ENCODE peak calls at places on chromosomes 13 and 19, in ten cellular contexts. C, P, Q, U, G, Y, K, R, S and T are unnamed samples. For H3K9me3, the result is how much of the 10 kb centered on the place peaks cover.

GRCh38 chr19:4988770-4989251 is 19.9 kb downstream of the KDM4B start:
- DNase-seq in U (no peak), Q (no peak), S (no peak), R (no peak), G (peak), P (no peak), Y (peak), K (no peak), C (no peak), T (no peak)

GRCh38 chr13:43880930-43881329 is 1.2 kb downstream of the LACC1 start:
- DNase-seq in G (no peak), Y (no peak), P (no peak), Q (no peak), C (no peak), U (no peak), R (no peak), K (no peak), S (no peak), T (no peak)

GRCh38 chr13:74290324-74290773 is 156.1 kb upstream of the KLF12 start:
- DNase-seq in P (peak), C (no peak), Y (no peak), K (peak), S (no peak), U (no peak), R (no peak), Q (peak), G (peak), T (no peak)

GRCh38 chr19:48989701-48990291 is 3.3 kb downstream of the GYS1 start:
- DNase-seq in Q (no peak), K (no peak), C (no peak), S (no peak), Y (no peak), G (no peak), R (no peak), P (no peak), U (no peak), T (no peak)

GRCh38 chr13:44312898-44313551 is 60.6 kb upstream of the SERP2 start:
- DNase-seq in G (no peak), K (peak), Y (no peak), P (no peak), R (no peak), U (no peak), S (no peak), C (no peak), Q (peak), T (no peak)

GRCh38 chr13:102039264-102039663 is 362.6 kb downstream of the FGF14 start:
- DNase-seq in G (no peak), R (no peak), P (no peak), Y (no peak), Q (no peak), C (no peak), K (no peak), S (no peak), U (no peak), T (no peak)

GRCh38 chr19:47107953-47108746 is 5.4 kb downstream of the ZC3H4 start:
- DNase-seq in S (peak), Y (no peak), R (no peak), C (no peak), U (no peak), Q (no peak), G (no peak), P (no peak), K (peak), T (no peak)

GRCh38 chr19:43555185-43555770 is 20.0 kb downstream of the XRCC1 start:
- DNase-seq in Q (no peak), P (peak), K (peak), G (peak), S (peak), Y (peak), U (peak), C (peak), R (peak), T (no peak)

GRCh38 chr13:85367887-85368286 is 431.3 kb downstream of the SLITRK6 start:
- DNase-seq in R (no peak), C (no peak), Q (no peak), G (no peak), U (no peak), S (no peak), P (no peak), K (no peak), Y (no peak), T (peak)

GRCh38 chr13:98632971-98633370 is 56.1 kb upstream of the STK24 start:
- DNase-seq in G (no peak), P (no peak), C (no peak), U (no peak), S (no peak), R (no peak), Y (no peak), K (no peak), Q (no peak), T (no peak)

GRCh38 chr19:11031421-11032070 is 57.7 kb upstream of the LDLR start:
- DNase-seq in G (no peak), K (no peak), C (no peak), S (no peak), Y (no peak), Q (no peak), P (no peak), R (no peak), U (no peak), T (no peak)

GRCh38 chr13:101785858-101786257 is 333.4 kb downstream of the ITGBL1 start:
- DNase-seq in P (no peak), C (peak), U (no peak), Q (peak), Y (no peak), S (no peak), G (no peak), R (no peak), K (no peak), T (no peak)

GRCh38 chr13:48400090-48400694 is 12.7 kb downstream of the LPAR6 start:
- DNase-seq in G (no peak), K (no peak), Y (no peak), C (no peak), U (no peak), P (no peak), Q (no peak), R (no peak), S (no peak), T (no peak)

GRCh38 chr19:43562698-43563241 is 12.6 kb downstream of the XRCC1 start:
- DNase-seq in P (peak), G (peak), Q (no peak), U (peak), R (no peak), S (peak), K (peak), C (no peak), Y (peak), T (peak)

GRCh38 chr19:12841094-12841493 is 2.8 kb downstream of the MAST1 start:
- DNase-seq in G (no peak), Q (no peak), S (no peak), C (peak), U (no peak), K (no peak), Y (no peak), P (peak), R (peak), T (no peak)

GRCh38 chr19:54473983-54474382 is 887 bp upstream of the CDC42EP5 start:
- DNase-seq in G (no peak), K (no peak), C (no peak), S (peak), R (no peak), U (no peak), Q (no peak), Y (no peak), P (no peak), T (no peak)

GRCh38 chr19:16506961-16507360 is 10.8 kb downstream of the C19orf44 start:
- DNase-seq in S (no peak), Y (no peak), U (no peak), Q (no peak), R (no peak), G (no peak), K (no peak), P (no peak), C (no peak), T (no peak)

GRCh38 chr19:29694669-29695627 is 20.1 kb downstream of the C19orf12 start:
- DNase-seq in R (peak), C (peak), G (peak), Y (peak), K (peak), P (peak), U (peak), Q (no peak), S (peak), T (no peak)

GRCh38 chr13:113758651-113759524 is at the start of gene TMEM255B:
- DNase-seq in S (peak), C (no peak), R (peak), Q (peak), G (peak), U (peak), P (peak), Y (peak), K (peak), T (no peak)

GRCh38 chr13:35143123-35143522 is 201.1 kb downstream of the NBEA start:
- DNase-seq in Q (no peak), S (no peak), Y (no peak), U (no peak), R (no peak), G (no peak), K (no peak), C (no peak), P (peak), T (no peak)

GRCh38 chr19:13121551-13122274 is 3.6 kb downstream of the NACC1 start:
- DNase-seq in S (no peak), R (no peak), U (no peak), C (no peak), G (no peak), P (no peak), Y (no peak), Q (no peak), K (no peak), T (no peak)

GRCh38 chr19:3700242-3701032 is at the start of gene PIP5K1C:
- DNase-seq in K (peak), Y (peak), P (peak), R (peak), S (peak), G (peak), C (no peak), U (peak), Q (peak), T (peak)

GRCh38 chr19:41352609-41353465 is 885 bp downstream of the TGFB1 start:
- DNase-seq in K (peak), Y (peak), S (peak), U (peak), C (no peak), G (peak), R (peak), Q (no peak), P (peak), T (no peak)

GRCh38 chr13:70237131-70237530 is 128.9 kb upstream of the KLHL1 start:
- DNase-seq in S (no peak), P (no peak), K (no peak), Y (no peak), G (no peak), U (no peak), R (no peak), Q (no peak), C (no peak), T (no peak)

GRCh38 chr13:43293008-43293407 is 269.6 kb downstream of the DNAJC15 start:
- DNase-seq in P (no peak), U (no peak), K (no peak), C (no peak), G (no peak), R (no peak), Q (no peak), Y (no peak), S (no peak), T (no peak)

GRCh38 chr13:112769615-112770014 is 79.8 kb downstream of the ATP11A start:
- DNase-seq in U (no peak), Q (no peak), C (no peak), G (no peak), K (no peak), S (no peak), P (peak), Y (no peak), R (no peak), T (no peak)

GRCh38 chr19:290539-291521 is at the start of gene PLPP2:
- DNase-seq in K (no peak), G (peak), Q (no peak), P (peak), R (no peak), U (peak), C (peak), S (no peak), Y (no peak), T (no peak)

GRCh38 chr13:107834717-107835116 is 380.6 kb downstream of the LIG4 start:
- DNase-seq in Y (no peak), R (no peak), C (no peak), U (no peak), G (no peak), P (no peak), Q (no peak), S (no peak), K (no peak), T (no peak)

GRCh38 chr19:7921302-7921954 is 1.3 kb downstream of the SNAPC2 start:
- DNase-seq in Q (no peak), G (no peak), U (no peak), P (no peak), C (no peak), R (peak), K (no peak), S (no peak), Y (no peak), T (no peak)

GRCh38 chr19:16326401-16327130 is 1.9 kb downstream of the KLF2 start:
- DNase-seq in R (no peak), C (no peak), Q (no peak), U (no peak), Y (no peak), S (peak), K (peak), G (peak), P (peak), T (no peak)

GRCh38 chr13:20125129-20125782 is 35.6 kb downstream of the GJA3 start:
- DNase-seq in G (no peak), C (no peak), K (peak), Q (no peak), U (no peak), P (no peak), S (no peak), Y (peak), R (no peak), T (no peak)

GRCh38 chr19:6769006-6769637 is 1.9 kb upstream of the SH2D3A start:
- DNase-seq in P (no peak), Y (no peak), Q (no peak), G (no peak), S (no peak), K (no peak), U (no peak), R (peak), C (no peak), T (no peak)

GRCh38 chr13:94009696-94010095 is 469.8 kb downstream of the DCT start:
- DNase-seq in S (no peak), K (no peak), Q (no peak), G (no peak), R (no peak), P (no peak), U (no peak), C (no peak), Y (no peak), T (no peak)

GRCh38 chr13:77810430-77810829 is 108.2 kb downstream of the EDNRB start:
- DNase-seq in C (no peak), U (no peak), Y (no peak), S (no peak), Q (peak), G (no peak), P (no peak), R (no peak), K (peak), T (no peak)

GRCh38 chr19:3345850-3346460 is 20.4 kb upstream of the NFIC start:
- DNase-seq in Y (no peak), K (no peak), R (no peak), U (no peak), P (no peak), G (no peak), Q (no peak), C (no peak), S (no peak), T (no peak)

GRCh38 chr19:6126335-6126974 is 9.0 kb upstream of the ACSBG2 start:
- DNase-seq in U (no peak), S (no peak), Y (no peak), C (no peak), R (peak), G (no peak), K (peak), Q (peak), P (no peak), T (peak)

GRCh38 chr19:12695997-12696365 is 450 bp downstream of the FBXW9 start:
- DNase-seq in U (no peak), P (no peak), Y (no peak), K (no peak), R (peak), S (no peak), G (no peak), C (no peak), Q (no peak), T (no peak)

GRCh38 chr19:14156971-14157717 is 20.8 kb upstream of the ASF1B start:
- DNase-seq in R (no peak), U (no peak), Y (no peak), C (no peak), S (no peak), G (no peak), P (no peak), Q (no peak), K (no peak), T (no peak)

GRCh38 chr19:6613711-6614110 is 22.8 kb upstream of the CD70 start:
- DNase-seq in U (no peak), G (no peak), K (peak), S (no peak), Y (no peak), C (no peak), Q (no peak), R (no peak), P (no peak), T (no peak)

GRCh38 chr19:35029737-35030256 is 473 bp upstream of the SCN1B start:
- DNase-seq in R (no peak), Q (no peak), C (no peak), Y (no peak), K (peak), U (no peak), S (no peak), P (no peak), G (no peak), T (no peak)

GRCh38 chr13:97274782-97275252 is 52.7 kb downstream of the MBNL2 start:
- DNase-seq in K (peak), P (no peak), U (no peak), Q (no peak), C (no peak), G (no peak), R (no peak), S (no peak), Y (no peak), T (no peak)

GRCh38 chr13:97276862-97277269 is 54.7 kb downstream of the MBNL2 start:
- DNase-seq in Y (no peak), P (no peak), Q (no peak), G (no peak), C (no peak), S (no peak), U (no peak), R (no peak), K (no peak), T (no peak)

GRCh38 chr13:97275265-97275664 is 53.1 kb downstream of the MBNL2 start:
- DNase-seq in S (no peak), K (peak), Y (no peak), G (no peak), R (no peak), P (no peak), C (no peak), U (no peak), Q (no peak), T (no peak)

GRCh38 chr13:97273341-97273831 is 51.3 kb downstream of the MBNL2 start:
- DNase-seq in C (no peak), P (no peak), R (no peak), U (no peak), K (no peak), G (no peak), Q (no peak), S (no peak), Y (no peak), T (no peak)

GRCh38 chr13:97275775-97276501 is 53.8 kb downstream of the MBNL2 start:
- DNase-seq in K (no peak), U (no peak), Q (no peak), R (no peak), Y (no peak), P (no peak), S (no peak), G (no peak), C (no peak), T (no peak)
- TF ChIP-seq POLR2AphosphoS5 in K (no peak), U (no peak), Q (no peak), R (no peak), Y (no peak), P (no peak), S (no peak), G (no peak), C (no peak), T (no peak)

GRCh38 chr19:52086481-52086880 is 9.1 kb downstream of the ZNF841 start:
- DNase-seq in P (no peak), Y (no peak), K (no peak), U (no peak), C (no peak), G (no peak), R (no peak), S (no peak), Q (no peak), T (no peak)
- H3K9me3 ChIP-seq in P (under half), Y (under half), K (under half), U (under half), C (under half), G (under half), R (under half), S (half or more), Q (under half), T (under half)

GRCh38 chr19:19432732-19433131 is 27.3 kb downstream of the GATAD2A start:
- DNase-seq in Y (no peak), C (no peak), G (no peak), R (no peak), P (no peak), Q (no peak), S (no peak), K (no peak), U (no peak), T (no peak)

GRCh38 chr19:19429361-19429760 is 23.9 kb downstream of the GATAD2A start:
- DNase-seq in U (no peak), Y (no peak), P (no peak), G (no peak), K (no peak), C (no peak), Q (no peak), R (no peak), S (no peak), T (no peak)

GRCh38 chr19:19434483-19435045 is 29.1 kb downstream of the GATAD2A start:
- DNase-seq in K (no peak), U (no peak), S (no peak), P (no peak), G (no peak), R (no peak), C (no peak), Y (peak), Q (no peak), T (no peak)

GRCh38 chr19:19436137-19436691 is 30.7 kb downstream of the GATAD2A start:
- DNase-seq in C (no peak), S (no peak), G (no peak), Y (no peak), R (no peak), P (no peak), Q (no peak), U (no peak), K (no peak), T (no peak)

GRCh38 chr19:19433666-19434213 is 28.3 kb downstream of the GATAD2A start:
- DNase-seq in U (no peak), S (no peak), K (no peak), Y (no peak), Q (no peak), R (no peak), P (no peak), G (no peak), C (no peak), T (no peak)
- H3K27ac ChIP-seq in U (no peak), S (peak), K (no peak), Y (no peak), Q (no peak), R (no peak), P (no peak), G (no peak), C (no peak), T (no peak)

GRCh38 chr13:55571237-55571867 is 1569.4 kb upstream of the PRR20A start:
- DNase-seq in C (no peak), R (no peak), G (no peak), K (no peak), P (no peak), Q (no peak), U (no peak), S (no peak), Y (no peak), T (no peak)

GRCh38 chr13:55576389-55576788 is 1564.3 kb upstream of the PRR20A start:
- DNase-seq in Q (no peak), S (no peak), G (no peak), R (no peak), P (no peak), Y (no peak), U (no peak), C (no peak), K (no peak), T (no peak)

GRCh38 chr13:55572408-55572807 is 1568.3 kb upstream of the PRR20A start:
- DNase-seq in U (no peak), K (no peak), Q (no peak), P (no peak), C (no peak), R (no peak), G (no peak), S (no peak), Y (no peak), T (no peak)

GRCh38 chr13:55572862-55573261 is 1567.9 kb upstream of the PRR20A start:
- DNase-seq in P (no peak), R (no peak), K (no peak), S (no peak), Q (no peak), U (no peak), G (no peak), Y (no peak), C (no peak), T (no peak)

GRCh38 chr13:55573565-55573964 is 1567.2 kb upstream of the PRR20A start:
- DNase-seq in Q (no peak), S (no peak), P (no peak), R (no peak), U (no peak), K (no peak), G (no peak), C (no peak), Y (no peak), T (no peak)
- TF ChIP-seq POLR2AphosphoS5 in Q (no peak), S (no peak), P (no peak), R (no peak), U (no peak), K (no peak), G (no peak), C (peak), Y (no peak), T (no peak)

GRCh38 chr19:31730270-31730669 is 381.0 kb upstream of the TSHZ3 start:
- DNase-seq in S (no peak), Q (no peak), K (no peak), G (no peak), P (no peak), R (no peak), U (no peak), Y (no peak), C (no peak), T (no peak)
- H3K9me3 ChIP-seq in S (under half), Q (under half), K (under half), G (under half), P (under half), R (under half), U (under half), Y (under half), C (under half), T (under half)